ENCODE peak calls at places on chromosomes 12 and 14, in six cellular contexts. One of them, this sample, is unnamed.
A peak's percentile ranks its signal among the peaks of the same experiment; 100 is the strongest.

GRCh38 chr14:93818857-93819256 is 30.6 kb upstream of the PRIMA1 start:
- DNase-seq in spleen: no peak
- DNase-seq in fibroblast of mammary gland: no peak
- DNase-seq in lower leg skin: no peak
- DNase-seq in HCT116: no peak
- DNase-seq in K562: no peak
- DNase-seq in this sample: no peak

GRCh38 chr14:32217301-32217700 is 14.2 kb upstream of the RNU6-8 start:
- DNase-seq in lower leg skin: no peak
- DNase-seq in HCT116: no peak
- DNase-seq in K562: no peak
- DNase-seq in fibroblast of mammary gland: no peak
- DNase-seq in spleen: no peak
- DNase-seq in this sample: no peak

GRCh38 chr12:96093543-96094196 is 58.3 kb upstream of the LTA4H start:
- DNase-seq in HCT116: no peak
- DNase-seq in lower leg skin: no peak
- DNase-seq in spleen: no peak
- DNase-seq in fibroblast of mammary gland: no peak
- DNase-seq in K562: no peak
- DNase-seq in this sample: no peak

GRCh38 chr14:25406818-25407217 is 356.9 kb upstream of the STXBP6 start:
- DNase-seq in fibroblast of mammary gland: peak; percentile 52
- DNase-seq in HCT116: no peak
- DNase-seq in K562: peak; percentile 37
- DNase-seq in lower leg skin: no peak
- DNase-seq in spleen: no peak
- DNase-seq in this sample: peak; percentile 27

GRCh38 chr14:30355431-30355913 is 203.5 kb upstream of the G2E3 start:
- DNase-seq in HCT116: no peak
- DNase-seq in lower leg skin: no peak
- DNase-seq in K562: no peak
- DNase-seq in fibroblast of mammary gland: peak; percentile 4
- DNase-seq in spleen: no peak
- DNase-seq in this sample: peak; percentile 1

GRCh38 chr12:2120982-2121758 is 68.4 kb downstream of the CACNA1C start:
- DNase-seq in lower leg skin: no peak
- DNase-seq in spleen: no peak
- DNase-seq in HCT116: no peak
- DNase-seq in fibroblast of mammary gland: no peak
- DNase-seq in K562: no peak
- DNase-seq in this sample: no peak

GRCh38 chr12:97637770-97638169 is 175.2 kb downstream of the RMST start:
- DNase-seq in fibroblast of mammary gland: no peak
- DNase-seq in K562: no peak
- DNase-seq in lower leg skin: no peak
- DNase-seq in spleen: no peak
- DNase-seq in HCT116: no peak
- DNase-seq in this sample: no peak

GRCh38 chr14:69692542-69693053 is 74.3 kb upstream of the SRSF5 start:
- DNase-seq in lower leg skin: no peak
- DNase-seq in K562: no peak
- DNase-seq in fibroblast of mammary gland: no peak
- DNase-seq in spleen: no peak
- DNase-seq in HCT116: no peak
- DNase-seq in this sample: no peak

GRCh38 chr12:52714887-52715281 is 11.6 kb upstream of the KRT77 start:
- DNase-seq in K562: no peak
- DNase-seq in HCT116: no peak
- DNase-seq in lower leg skin: no peak
- DNase-seq in fibroblast of mammary gland: no peak
- DNase-seq in spleen: no peak
- DNase-seq in this sample: no peak

GRCh38 chr14:94397279-94397898 is 9.0 kb upstream of the SERPINA1 start:
- DNase-seq in fibroblast of mammary gland: no peak
- DNase-seq in K562: no peak
- DNase-seq in spleen: no peak
- DNase-seq in lower leg skin: no peak
- DNase-seq in HCT116: no peak
- DNase-seq in this sample: no peak

GRCh38 chr12:123897221-123897620 is 75.4 kb downstream of the CCDC92 start:
- DNase-seq in fibroblast of mammary gland: peak; percentile 80
- DNase-seq in lower leg skin: no peak
- DNase-seq in spleen: no peak
- DNase-seq in HCT116: peak; percentile 39
- DNase-seq in K562: no peak
- DNase-seq in this sample: peak; percentile 17

GRCh38 chr14:103140316-103141109 is 17.3 kb downstream of the TNFAIP2 start:
- DNase-seq in HCT116: no peak
- DNase-seq in fibroblast of mammary gland: no peak
- DNase-seq in lower leg skin: no peak
- DNase-seq in K562: peak; percentile 47
- DNase-seq in spleen: no peak
- DNase-seq in this sample: no peak

GRCh38 chr12:113831486-113831885 is 134.6 kb downstream of the RBM19 start:
- DNase-seq in fibroblast of mammary gland: no peak
- DNase-seq in K562: no peak
- DNase-seq in spleen: no peak
- DNase-seq in HCT116: no peak
- DNase-seq in lower leg skin: no peak
- DNase-seq in this sample: no peak
- H3K4me3 ChIP-seq in fibroblast of mammary gland: no peak overlapping the region
- H3K4me3 ChIP-seq in K562: no peak overlapping the region
- H3K4me3 ChIP-seq in spleen: no peak overlapping the region
- H3K4me3 ChIP-seq in HCT116: no peak overlapping the region
- H3K4me3 ChIP-seq in lower leg skin: no peak overlapping the region
- H3K4me3 ChIP-seq in this sample: no peak overlapping the region

GRCh38 chr12:114241973-114242434 is 163.9 kb downstream of the TBX5 start:
- DNase-seq in K562: peak; percentile 41
- DNase-seq in lower leg skin: no peak
- DNase-seq in HCT116: peak; percentile 62
- DNase-seq in spleen: no peak
- DNase-seq in fibroblast of mammary gland: no peak
- DNase-seq in this sample: no peak

GRCh38 chr12:114240288-114240687 is 165.7 kb downstream of the TBX5 start:
- DNase-seq in lower leg skin: no peak
- DNase-seq in HCT116: no peak
- DNase-seq in spleen: no peak
- DNase-seq in fibroblast of mammary gland: no peak
- DNase-seq in K562: no peak
- DNase-seq in this sample: no peak

GRCh38 chr12:114248527-114248926 is 157.4 kb downstream of the TBX5 start:
- DNase-seq in K562: no peak
- DNase-seq in fibroblast of mammary gland: no peak
- DNase-seq in spleen: no peak
- DNase-seq in lower leg skin: no peak
- DNase-seq in HCT116: no peak
- DNase-seq in this sample: peak; percentile 6

DNA sequence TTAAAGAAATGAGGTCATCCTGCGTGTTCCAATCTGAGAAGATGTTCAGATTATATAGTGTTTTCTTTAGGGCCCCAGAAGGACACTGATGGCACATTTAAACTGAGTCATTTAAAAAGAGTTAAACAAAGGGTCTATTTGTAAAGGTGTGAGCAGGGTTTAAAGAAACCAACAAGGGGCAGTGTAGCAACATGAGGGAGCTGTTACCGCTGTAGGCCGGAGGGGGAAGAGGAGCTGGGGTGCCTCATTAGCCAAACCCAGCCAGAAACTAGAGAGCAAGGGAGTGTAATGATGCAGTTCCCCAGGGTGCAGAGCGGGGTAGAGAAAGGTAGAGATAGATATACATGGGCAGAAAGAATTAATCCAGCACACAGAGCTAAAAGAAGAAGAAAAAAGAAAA is 160.4 kb downstream of the TBX5 start:
- DNase-seq in HCT116: no peak
- DNase-seq in fibroblast of mammary gland: peak; percentile 21
- DNase-seq in K562: peak; percentile 3
- DNase-seq in spleen: no peak
- DNase-seq in lower leg skin: no peak
- DNase-seq in this sample: no peak
- TF ChIP-seq CTCF in HCT116: peak; percentile 8
- TF ChIP-seq CTCF in fibroblast of mammary gland: no peak
- TF ChIP-seq CTCF in K562: no peak
- TF ChIP-seq CTCF in spleen: no peak
- TF ChIP-seq CTCF in lower leg skin: no peak
- TF ChIP-seq CTCF in this sample: no peak

GRCh38 chr12:14416658-14417057 is 51.2 kb downstream of the ATF7IP start:
- DNase-seq in fibroblast of mammary gland: peak; percentile 91
- DNase-seq in K562: no peak
- DNase-seq in spleen: no peak
- DNase-seq in lower leg skin: no peak
- DNase-seq in HCT116: no peak
- DNase-seq in this sample: peak; percentile 92

GRCh38 chr12:14422516-14423230 is 57.2 kb downstream of the ATF7IP start:
- DNase-seq in HCT116: no peak
- DNase-seq in spleen: no peak
- DNase-seq in K562: no peak
- DNase-seq in lower leg skin: no peak
- DNase-seq in fibroblast of mammary gland: no peak
- DNase-seq in this sample: no peak

GRCh38 chr12:14417717-14418116 is 52.2 kb downstream of the ATF7IP start:
- DNase-seq in spleen: peak; percentile 83
- DNase-seq in lower leg skin: peak; percentile 35
- DNase-seq in HCT116: no peak
- DNase-seq in fibroblast of mammary gland: peak; percentile 93
- DNase-seq in K562: peak; percentile 24
- DNase-seq in this sample: peak; percentile 94

GRCh38 chr12:14418526-14418925 is 53.0 kb downstream of the ATF7IP start:
- DNase-seq in spleen: no peak
- DNase-seq in HCT116: no peak
- DNase-seq in lower leg skin: no peak
- DNase-seq in fibroblast of mammary gland: peak; percentile 61
- DNase-seq in K562: no peak
- DNase-seq in this sample: peak; percentile 55
- H3K4me3 ChIP-seq in spleen: no peak overlapping the region
- H3K4me3 ChIP-seq in HCT116: no peak overlapping the region
- H3K4me3 ChIP-seq in lower leg skin: no peak overlapping the region
- H3K4me3 ChIP-seq in fibroblast of mammary gland: no peak overlapping the region
- H3K4me3 ChIP-seq in K562: no peak overlapping the region
- H3K4me3 ChIP-seq in this sample: peak overlapping the region; percentile 18

DNA sequence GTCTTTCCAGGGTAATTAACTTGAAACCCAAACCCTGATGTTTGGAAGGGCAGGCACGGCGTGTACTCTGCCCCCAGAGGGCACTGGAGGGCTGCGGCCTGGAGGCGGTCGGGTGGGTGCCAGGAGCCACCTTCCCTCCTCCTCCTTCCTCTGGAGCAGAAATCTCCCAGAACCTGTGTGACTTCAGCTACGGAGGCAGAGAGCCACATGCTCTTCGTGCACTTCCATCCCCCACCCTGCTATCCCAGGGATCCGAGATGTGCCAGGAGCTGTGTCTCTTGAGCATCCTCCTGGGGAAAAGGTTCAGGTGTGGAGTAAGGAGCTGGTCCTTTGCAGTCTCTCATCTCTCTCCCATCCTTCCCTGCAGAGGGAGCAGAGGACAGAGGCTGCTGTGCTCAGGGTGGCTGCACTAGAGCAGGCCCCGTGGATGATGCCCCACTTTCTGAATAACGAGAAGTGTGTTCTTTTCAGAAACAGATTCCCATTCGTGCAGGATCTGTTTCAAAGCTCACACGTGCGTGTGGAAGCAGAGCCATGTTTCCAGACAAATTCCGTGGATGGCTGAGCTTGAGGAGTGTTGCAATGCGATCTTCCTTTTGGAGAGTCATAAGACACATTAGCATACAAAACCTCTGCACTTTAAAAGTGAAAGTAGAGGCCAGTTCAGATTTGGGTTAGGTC is 162.9 kb downstream of the ADGRD1 start:
- DNase-seq in K562: no peak
- DNase-seq in HCT116: no peak
- DNase-seq in fibroblast of mammary gland: peak; percentile 43
- DNase-seq in spleen: peak; percentile 67
- DNase-seq in lower leg skin: peak; percentile 56
- DNase-seq in this sample: peak; percentile 32
- TF ChIP-seq CTCF in K562: peak; percentile 46
- TF ChIP-seq CTCF in HCT116: peak; percentile 62
- TF ChIP-seq CTCF in fibroblast of mammary gland: peak; percentile 20
- TF ChIP-seq CTCF in spleen: peak; percentile 17
- TF ChIP-seq CTCF in lower leg skin: no peak
- TF ChIP-seq CTCF in this sample: no peak

GRCh38 chr12:110702081-110702480 is 13.2 kb upstream of the HVCN1 start:
- DNase-seq in spleen: no peak
- DNase-seq in HCT116: no peak
- DNase-seq in fibroblast of mammary gland: no peak
- DNase-seq in K562: no peak
- DNase-seq in lower leg skin: no peak
- DNase-seq in this sample: no peak

GRCh38 chr12:110699591-110700445 is 10.9 kb upstream of the HVCN1 start:
- DNase-seq in lower leg skin: no peak
- DNase-seq in spleen: no peak
- DNase-seq in HCT116: no peak
- DNase-seq in fibroblast of mammary gland: no peak
- DNase-seq in K562: peak; percentile 56
- DNase-seq in this sample: no peak

GRCh38 chr12:110696283-110696682 is 7.4 kb upstream of the HVCN1 start:
- DNase-seq in HCT116: no peak
- DNase-seq in lower leg skin: no peak
- DNase-seq in fibroblast of mammary gland: no peak
- DNase-seq in K562: no peak
- DNase-seq in spleen: no peak
- DNase-seq in this sample: no peak

GRCh38 chr12:110694330-110694891 is 5.5 kb upstream of the HVCN1 start:
- DNase-seq in K562: peak; percentile 37
- DNase-seq in HCT116: no peak
- DNase-seq in spleen: peak; percentile 83
- DNase-seq in fibroblast of mammary gland: no peak
- DNase-seq in lower leg skin: peak; percentile 28
- DNase-seq in this sample: no peak

DNA sequence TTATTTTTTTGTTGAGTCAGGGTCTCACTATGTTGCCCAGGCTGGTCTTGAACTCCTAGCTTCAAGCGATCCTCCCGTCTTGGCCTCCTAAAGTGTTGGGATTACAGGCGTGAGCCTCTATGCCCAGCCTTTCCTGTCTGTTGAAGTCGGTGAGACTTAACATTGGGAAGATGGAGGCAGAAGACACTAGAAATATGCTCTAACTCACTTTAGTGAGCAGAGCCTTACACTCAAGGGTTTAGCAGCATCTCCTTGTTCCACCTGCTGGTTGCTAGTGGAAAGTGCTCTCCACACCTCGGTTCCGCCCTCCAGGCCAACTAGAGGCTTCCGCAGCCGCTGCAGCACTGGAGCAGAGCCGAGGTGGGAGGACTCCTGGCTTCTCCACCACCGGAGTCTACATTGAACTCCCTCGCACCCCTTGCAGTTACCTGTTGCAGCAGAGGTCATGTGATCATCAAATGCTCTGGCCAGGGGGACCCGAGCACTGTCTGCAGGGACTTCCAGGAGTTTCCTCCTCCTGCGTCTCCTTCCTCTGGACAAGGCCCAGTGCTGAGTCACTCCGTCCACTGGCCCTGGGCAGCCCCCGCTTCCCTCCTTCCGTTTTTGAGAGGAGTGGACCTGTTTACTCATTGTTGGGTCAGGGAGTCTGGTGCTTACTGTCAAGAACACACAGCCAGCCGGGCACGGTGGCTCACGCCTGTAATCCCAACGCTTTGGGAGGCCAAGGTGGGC is 9.4 kb upstream of the HVCN1 start:
- DNase-seq in K562: peak; percentile 92
- DNase-seq in lower leg skin: peak; percentile 54
- DNase-seq in HCT116: peak; percentile 82
- DNase-seq in spleen: peak; percentile 92
- DNase-seq in fibroblast of mammary gland: peak; percentile 92
- DNase-seq in this sample: peak; percentile 92
- H3K4me3 ChIP-seq in K562: peak overlapping the region; percentile 10
- H3K4me3 ChIP-seq in lower leg skin: no peak overlapping the region
- H3K4me3 ChIP-seq in HCT116: no peak overlapping the region
- H3K4me3 ChIP-seq in spleen: no peak overlapping the region
- H3K4me3 ChIP-seq in fibroblast of mammary gland: peak overlapping the region; percentile 30
- H3K4me3 ChIP-seq in this sample: no peak overlapping the region

GRCh38 chr14:81256289-81256960 is 35.7 kb upstream of the GTF2A1 start:
- DNase-seq in HCT116: no peak
- DNase-seq in spleen: no peak
- DNase-seq in lower leg skin: no peak
- DNase-seq in fibroblast of mammary gland: no peak
- DNase-seq in K562: no peak
- DNase-seq in this sample: no peak
- TF ChIP-seq CTCF in HCT116: no peak
- TF ChIP-seq CTCF in spleen: no peak
- TF ChIP-seq CTCF in lower leg skin: no peak
- TF ChIP-seq CTCF in fibroblast of mammary gland: no peak
- TF ChIP-seq CTCF in K562: no peak
- TF ChIP-seq CTCF in this sample: no peak